ENCODE peak calls at places on chromosomes 5 and 9, in six cellular contexts. R is left colon; F is stimulated activated naive CD8-positive, alpha-beta T cell treated with anti-CD3 and anti-CD28 coated beads, Interleukin-15, Interleukin-2, amounts not matched to agents 100 U/mL and 50 U/mL, for 24 hours; Z is activated T-cell treated with anti-CD3 and anti-CD28 coated beads, Interleukin-2, amount 50 U/mL, for 4 hours; U is activated CD4-positive, CD25-positive, alpha-beta regulatory T cell treated with anti-CD3 and anti-CD28 coated beads, Interleukin-2, amount 50 U/mL, for 24 hours; A is sciatic nerve. B is an unnamed sample.

GRCh38 chr5:149143470-149143869 is 2.2 kb downstream of the ABLIM3 start:
- ATAC-seq in A (no peak), F (no peak), Z (no peak), R (no peak), U (no peak), B (no peak)

GRCh38 chr5:67343835-67344234 is 147.2 kb upstream of the CD180 start:
- ATAC-seq in A (no peak), F (no peak), R (no peak), U (no peak), Z (no peak), B (no peak)

GRCh38 chr9:136085815-136086212 is 9.3 kb downstream of the NACC2 start:
- ATAC-seq in U (no peak), A (peak), F (no peak), R (peak), Z (no peak), B (no peak)

GRCh38 chr9:87614402-87614801 is 111.5 kb upstream of the CTSL start:
- ATAC-seq in A (no peak), Z (no peak), U (no peak), F (no peak), R (no peak), B (no peak)

GRCh38 chr9:108784998-108785397 is 70.8 kb downstream of the ACTL7B start:
- ATAC-seq in U (no peak), R (no peak), A (peak), Z (no peak), F (no peak), B (no peak)

GRCh38 chr9:74589576-74589975 is 92.4 kb downstream of the RORB start:
- ATAC-seq in F (no peak), A (no peak), U (no peak), Z (no peak), R (no peak), B (peak)

GRCh38 chr5:105868038-105868775 is 1802.5 kb downstream of the EFNA5 start:
- ATAC-seq in U (no peak), Z (no peak), F (no peak), R (no peak), A (no peak), B (no peak)

GRCh38 chr9:113998529-113999255 is 79.4 kb downstream of the AMBP start:
- ATAC-seq in F (peak), Z (no peak), U (no peak), A (no peak), R (peak), B (no peak)

GRCh38 chr5:5738797-5739489 is 316.5 kb downstream of the ICE1 start:
- ATAC-seq in Z (no peak), R (no peak), U (no peak), F (no peak), A (no peak), B (peak)

GRCh38 chr5:149254506-149254905 is 17.2 kb upstream of the AFAP1L1 start:
- ATAC-seq in Z (no peak), R (no peak), U (no peak), A (no peak), F (no peak), B (no peak)

GRCh38 chr5:522899-523657 is 1.2 kb downstream of the SLC9A3 start:
- ATAC-seq in R (peak), Z (no peak), F (no peak), A (peak), U (no peak), B (no peak)

GRCh38 chr5:169652057-169652456 is 15.0 kb downstream of the DOCK2 start:
- ATAC-seq in Z (no peak), R (no peak), U (no peak), F (no peak), A (no peak), B (no peak)

GRCh38 chr5:17415282-17415681 is 82.7 kb upstream of the TAF11L2 start:
- ATAC-seq in F (no peak), Z (no peak), A (no peak), R (no peak), U (no peak), B (no peak)

GRCh38 chr9:92728831-92729734 is 35.5 kb downstream of the BICD2 start:
- ATAC-seq in A (peak), F (peak), R (peak), Z (no peak), U (peak), B (peak)

GRCh38 chr9:131125038-131125287 is 423 bp upstream of the NUP214 start:
- ATAC-seq in A (no peak), R (peak), U (no peak), Z (no peak), F (no peak), B (no peak)

GRCh38 chr9:130410443-130410842 is 34.3 kb upstream of the ASS1 start:
- ATAC-seq in Z (no peak), A (no peak), R (peak), U (no peak), F (no peak), B (no peak)

GRCh38 chr9:92617195-92617813 is 52.6 kb downstream of the IPPK start:
- ATAC-seq in Z (no peak), U (no peak), A (no peak), R (no peak), F (no peak), B (no peak)

GRCh38 chr5:154782812-154783592 is 27.8 kb downstream of the LARP1 start:
- ATAC-seq in Z (no peak), U (no peak), F (no peak), A (no peak), R (no peak), B (no peak)

GRCh38 chr9:3946840-3947239 is 353.0 kb downstream of the GLIS3 start:
- ATAC-seq in Z (no peak), F (no peak), R (no peak), U (no peak), A (no peak), B (no peak)

GRCh38 chr9:122329592-122329991 is 41.2 kb upstream of the PTGS1 start:
- ATAC-seq in R (no peak), U (no peak), F (no peak), A (no peak), Z (no peak), B (no peak)

GRCh38 chr5:173733831-173734491 is 117.5 kb upstream of the BOD1 start:
- ATAC-seq in R (no peak), F (no peak), Z (no peak), U (peak), A (peak), B (peak)

GRCh38 chr5:149747141-149747832 is 17.2 kb downstream of the PPARGC1B start:
- ATAC-seq in F (no peak), Z (no peak), U (no peak), R (peak), A (no peak), B (peak)

GRCh38 chr9:120392711-120393110 is 187.3 kb downstream of the CDK5RAP2 start:
- ATAC-seq in R (no peak), U (no peak), F (no peak), Z (no peak), A (no peak), B (no peak)

GRCh38 chr5:80960531-80961375 is 590 bp downstream of the RASGRF2 start:
- ATAC-seq in A (peak), Z (peak), F (peak), U (peak), R (peak), B (no peak)

GRCh38 chr5:38757451-38758245 is 88.2 kb upstream of the OSMR start:
- ATAC-seq in U (no peak), R (no peak), Z (no peak), F (no peak), A (no peak), B (no peak)

GRCh38 chr5:75567710-75568109 is 43.5 kb upstream of the ANKDD1B start:
- ATAC-seq in U (peak), F (peak), Z (peak), A (no peak), R (no peak), B (peak)

GRCh38 chr9:5949103-5949699 is 58.5 kb downstream of the MLANA start:
- ATAC-seq in A (peak), R (peak), U (peak), F (no peak), Z (peak), B (no peak)

GRCh38 chr9:136644343-136644592 is 18.4 kb upstream of the EGFL7 start:
- ATAC-seq in Z (no peak), R (peak), F (no peak), U (peak), A (no peak), B (no peak)

GRCh38 chr5:102296229-102296817 is at the start of gene SLCO4C1:
- ATAC-seq in R (peak), F (peak), A (peak), U (peak), Z (peak), B (peak)

GRCh38 chr9:114953917-114954316 is 23.5 kb upstream of the TNFSF8 start:
- ATAC-seq in R (no peak), A (peak), F (no peak), U (no peak), Z (no peak), B (no peak)

GRCh38 chr9:37419204-37419603 is 3.3 kb upstream of the GRHPR start:
- ATAC-seq in U (no peak), F (no peak), R (no peak), Z (no peak), A (no peak), B (no peak)

GRCh38 chr5:172180936-172181335 is 7.1 kb downstream of the STK10 start:
- ATAC-seq in F (no peak), Z (no peak), A (no peak), U (no peak), R (peak), B (no peak)

GRCh38 chr5:106956901-106957300 is 713.8 kb downstream of the EFNA5 start:
- ATAC-seq in Z (no peak), A (no peak), F (no peak), U (no peak), R (no peak), B (no peak)

B was measured in stimulated activated memory B cell treated with anti-CD40 and anti-IgM and Interleukin-4, amounts not matched to agents 10 μg/mL and 1 μg/mL and 100 μg/mL, for 72 hours.